ENCODE peak calls at places on chromosomes 6 and 20, in six cellular contexts. G, N, Y, H, S and F are unnamed samples.

GRCh38 chr20:33539129-33539528 is 49.2 kb downstream of the CBFA2T2 start:
- DNase-seq in G (peak; percentile 48), N (no peak), Y (no peak), H (peak; percentile 17), S (no peak), F (no peak)

GRCh38 chr6:87237804-87238203 is 82.4 kb downstream of the ZNF292 start:
- DNase-seq in G (peak; percentile 50), N (no peak), Y (no peak), H (peak; percentile 38), S (no peak), F (no peak)

GRCh38 chr20:14561733-14562132 is 224.3 kb upstream of the FLRT3 start:
- DNase-seq in G (peak; percentile 75), N (no peak), Y (no peak), H (peak; percentile 0), S (no peak), F (no peak)

GRCh38 chr6:29955783-29956182 is 13.5 kb downstream of the HLA-A start:
- DNase-seq in G (no peak), N (no peak), Y (no peak), H (no peak), S (no peak), F (no peak)

GRCh38 chr6:84536914-84537638 is 227.3 kb downstream of the TBX18 start:
- DNase-seq in G (no peak), N (no peak), Y (no peak), H (no peak), S (no peak), F (no peak)

GRCh38 chr20:23232219-23232581 is 118.4 kb upstream of the NXT1 start:
- DNase-seq in G (no peak), N (no peak), Y (no peak), H (no peak), S (no peak), F (no peak)

GRCh38 chr20:41632896-41633295 is 14.7 kb upstream of the CHD6 start:
- DNase-seq in G (peak; percentile 12), N (no peak), Y (no peak), H (peak; percentile 65), S (peak; percentile 86), F (no peak)

GRCh38 chr6:163197839-163198238 is 216.7 kb upstream of the QKI start:
- DNase-seq in G (no peak), N (no peak), Y (no peak), H (no peak), S (no peak), F (no peak)

GRCh38 chr6:21949211-21949801 is 347.5 kb downstream of the PRL start:
- DNase-seq in G (no peak), N (no peak), Y (no peak), H (no peak), S (no peak), F (no peak)

GRCh38 chr6:112881027-112881426 is 533.9 kb downstream of the RFPL4B start:
- DNase-seq in G (peak; percentile 48), N (no peak), Y (no peak), H (peak; percentile 50), S (no peak), F (no peak)

GRCh38 chr20:47713941-47714450 is 71.3 kb downstream of the SULF2 start:
- DNase-seq in G (peak; percentile 47), N (no peak), Y (no peak), H (no peak), S (no peak), F (no peak)

GRCh38 chr20:9119776-9120175 is 50.9 kb downstream of the PLCB4 start:
- DNase-seq in G (no peak), N (no peak), Y (no peak), H (no peak), S (peak; percentile 82), F (no peak)

GRCh38 chr6:33421344-33421643 is 1.4 kb downstream of the SYNGAP1 start:
- DNase-seq in G (no peak), N (no peak), Y (no peak), H (no peak), S (no peak), F (no peak)

GRCh38 chr6:5112065-5112799 is 27.1 kb downstream of the PPP1R3G start:
- DNase-seq in G (no peak), N (no peak), Y (no peak), H (peak; percentile 48), S (peak; percentile 97), F (no peak)

GRCh38 chr20:17761612-17762011 is 61.8 kb downstream of the BANF2 start:
- DNase-seq in G (no peak), N (no peak), Y (no peak), H (peak; percentile 18), S (no peak), F (no peak)

GRCh38 chr6:63351995-63352586 is 32.3 kb upstream of the LGSN start:
- DNase-seq in G (peak; percentile 80), N (no peak), Y (no peak), H (peak; percentile 78), S (peak; percentile 44), F (no peak)

GRCh38 chr20:57458400-57459160 is 66.4 kb downstream of the CTCFL start:
- DNase-seq in G (no peak), N (no peak), Y (no peak), H (peak; percentile 72), S (no peak), F (no peak)